ENCODE peak calls at places on chromosomes 7 and 10, in six cellular contexts. One of them, this sample, is unnamed.

GRCh38 chr7:12861070-12861469 is 173.6 kb downstream of the ARL4A start:
- DNase-seq in nucleus accumbens: no peak
- DNase-seq in stimulated activated CD4-positive, alpha-beta T cell treated with anti-CD3 and anti-CD28 coated beads, Interleukin-15, amount 100 ng/mL, for 1 hour: no peak
- DNase-seq in posterior cingulate gyrus: no peak
- DNase-seq in spleen: no peak
- DNase-seq in astrocyte: peak
- DNase-seq in this sample: no peak

GRCh38 chr10:33638891-33639290 is 304.4 kb upstream of the NRP1 start:
- DNase-seq in posterior cingulate gyrus: no peak
- DNase-seq in stimulated activated CD4-positive, alpha-beta T cell treated with anti-CD3 and anti-CD28 coated beads, Interleukin-15, amount 100 ng/mL, for 1 hour: no peak
- DNase-seq in spleen: no peak
- DNase-seq in astrocyte: no peak
- DNase-seq in nucleus accumbens: no peak
- DNase-seq in this sample: no peak

GRCh38 chr7:96697822-96698221 is 11.8 kb downstream of the SEM1 start:
- DNase-seq in spleen: no peak
- DNase-seq in nucleus accumbens: no peak
- DNase-seq in stimulated activated CD4-positive, alpha-beta T cell treated with anti-CD3 and anti-CD28 coated beads, Interleukin-15, amount 100 ng/mL, for 1 hour: no peak
- DNase-seq in posterior cingulate gyrus: no peak
- DNase-seq in astrocyte: no peak
- DNase-seq in this sample: no peak

GRCh38 chr10:25697412-25697811 is 236.6 kb upstream of the MYO3A start:
- DNase-seq in stimulated activated CD4-positive, alpha-beta T cell treated with anti-CD3 and anti-CD28 coated beads, Interleukin-15, amount 100 ng/mL, for 1 hour: no peak
- DNase-seq in astrocyte: no peak
- DNase-seq in nucleus accumbens: no peak
- DNase-seq in spleen: no peak
- DNase-seq in posterior cingulate gyrus: no peak
- DNase-seq in this sample: no peak

GRCh38 chr7:46544396-46545008 is 623.4 kb upstream of the IGFBP3 start:
- DNase-seq in stimulated activated CD4-positive, alpha-beta T cell treated with anti-CD3 and anti-CD28 coated beads, Interleukin-15, amount 100 ng/mL, for 1 hour: no peak
- DNase-seq in spleen: no peak
- DNase-seq in astrocyte: peak
- DNase-seq in posterior cingulate gyrus: no peak
- DNase-seq in nucleus accumbens: no peak
- DNase-seq in this sample: no peak

GRCh38 chr7:30176463-30177090 is 41.8 kb downstream of the MTURN start:
- DNase-seq in spleen: no peak
- DNase-seq in stimulated activated CD4-positive, alpha-beta T cell treated with anti-CD3 and anti-CD28 coated beads, Interleukin-15, amount 100 ng/mL, for 1 hour: no peak
- DNase-seq in nucleus accumbens: no peak
- DNase-seq in posterior cingulate gyrus: no peak
- DNase-seq in astrocyte: no peak
- DNase-seq in this sample: no peak

GRCh38 chr7:150567168-150567567 is at the start of gene GIMAP4:
- DNase-seq in posterior cingulate gyrus: no peak
- DNase-seq in astrocyte: no peak
- DNase-seq in spleen: peak
- DNase-seq in nucleus accumbens: no peak
- DNase-seq in stimulated activated CD4-positive, alpha-beta T cell treated with anti-CD3 and anti-CD28 coated beads, Interleukin-15, amount 100 ng/mL, for 1 hour: no peak
- DNase-seq in this sample: no peak

GRCh38 chr10:117001144-117001543 is 3.8 kb downstream of the SHTN1 start:
- DNase-seq in spleen: no peak
- DNase-seq in posterior cingulate gyrus: no peak
- DNase-seq in astrocyte: no peak
- DNase-seq in stimulated activated CD4-positive, alpha-beta T cell treated with anti-CD3 and anti-CD28 coated beads, Interleukin-15, amount 100 ng/mL, for 1 hour: no peak
- DNase-seq in nucleus accumbens: no peak
- DNase-seq in this sample: no peak

GRCh38 chr10:94630017-94630688 is 53.4 kb upstream of the CYP2C18 start:
- DNase-seq in stimulated activated CD4-positive, alpha-beta T cell treated with anti-CD3 and anti-CD28 coated beads, Interleukin-15, amount 100 ng/mL, for 1 hour: no peak
- DNase-seq in astrocyte: peak
- DNase-seq in spleen: no peak
- DNase-seq in nucleus accumbens: no peak
- DNase-seq in posterior cingulate gyrus: no peak
- DNase-seq in this sample: no peak

GRCh38 chr7:64541438-64542359 is 21.2 kb downstream of the ZNF680 start:
- DNase-seq in stimulated activated CD4-positive, alpha-beta T cell treated with anti-CD3 and anti-CD28 coated beads, Interleukin-15, amount 100 ng/mL, for 1 hour: no peak
- DNase-seq in astrocyte: peak
- DNase-seq in nucleus accumbens: no peak
- DNase-seq in spleen: no peak
- DNase-seq in posterior cingulate gyrus: no peak
- DNase-seq in this sample: no peak

GRCh38 chr10:3467052-3467906 is 294.7 kb upstream of the PITRM1 start:
- DNase-seq in stimulated activated CD4-positive, alpha-beta T cell treated with anti-CD3 and anti-CD28 coated beads, Interleukin-15, amount 100 ng/mL, for 1 hour: no peak
- DNase-seq in posterior cingulate gyrus: peak
- DNase-seq in nucleus accumbens: no peak
- DNase-seq in spleen: peak
- DNase-seq in astrocyte: peak
- DNase-seq in this sample: peak

GRCh38 chr7:2036786-2037185 is 196.0 kb downstream of the MAD1L1 start:
- DNase-seq in spleen: peak
- DNase-seq in posterior cingulate gyrus: peak
- DNase-seq in stimulated activated CD4-positive, alpha-beta T cell treated with anti-CD3 and anti-CD28 coated beads, Interleukin-15, amount 100 ng/mL, for 1 hour: no peak
- DNase-seq in nucleus accumbens: no peak
- DNase-seq in astrocyte: no peak
- DNase-seq in this sample: no peak

GRCh38 chr7:50275430-50275829 is 29.1 kb upstream of the IKZF1 start:
- DNase-seq in stimulated activated CD4-positive, alpha-beta T cell treated with anti-CD3 and anti-CD28 coated beads, Interleukin-15, amount 100 ng/mL, for 1 hour: no peak
- DNase-seq in nucleus accumbens: no peak
- DNase-seq in posterior cingulate gyrus: no peak
- DNase-seq in astrocyte: no peak
- DNase-seq in spleen: no peak
- DNase-seq in this sample: no peak

GRCh38 chr7:38889872-38890432 is 19.0 kb downstream of the VPS41 start:
- DNase-seq in astrocyte: no peak
- DNase-seq in nucleus accumbens: no peak
- DNase-seq in posterior cingulate gyrus: no peak
- DNase-seq in stimulated activated CD4-positive, alpha-beta T cell treated with anti-CD3 and anti-CD28 coated beads, Interleukin-15, amount 100 ng/mL, for 1 hour: no peak
- DNase-seq in spleen: no peak
- DNase-seq in this sample: no peak

GRCh38 chr10:116985611-116986010 is 19.4 kb downstream of the SHTN1 start:
- DNase-seq in astrocyte: peak
- DNase-seq in posterior cingulate gyrus: no peak
- DNase-seq in stimulated activated CD4-positive, alpha-beta T cell treated with anti-CD3 and anti-CD28 coated beads, Interleukin-15, amount 100 ng/mL, for 1 hour: no peak
- DNase-seq in spleen: no peak
- DNase-seq in nucleus accumbens: no peak
- DNase-seq in this sample: no peak